ENCODE peak calls at places on chromosomes 12 and 14, in seven cellular contexts. One of them, this sample, is unnamed.

GRCh38 chr14:101980700-101981099 is 16.3 kb downstream of the DYNC1H1 start:
- DNase-seq in colonic mucosa: no peak
- DNase-seq in spleen: no peak
- DNase-seq in prostate gland: peak
- DNase-seq in HFF-Myc: peak
- DNase-seq in AG09309: peak
- DNase-seq in A549: peak
- DNase-seq in this sample: peak

GRCh38 chr14:92577321-92577742 is 63.8 kb downstream of the RIN3 start:
- DNase-seq in colonic mucosa: no peak
- DNase-seq in spleen: peak
- DNase-seq in prostate gland: no peak
- DNase-seq in HFF-Myc: no peak
- DNase-seq in AG09309: no peak
- DNase-seq in A549: no peak
- DNase-seq in this sample: no peak

GRCh38 chr14:91323671-91324605 is 79.4 kb upstream of the GPR68 start:
- DNase-seq in colonic mucosa: peak
- DNase-seq in spleen: peak
- DNase-seq in prostate gland: peak
- DNase-seq in HFF-Myc: peak
- DNase-seq in AG09309: peak
- DNase-seq in A549: peak
- DNase-seq in this sample: peak

GRCh38 chr14:39322807-39323206 is 89.1 kb downstream of the MIA2 start:
- DNase-seq in colonic mucosa: no peak
- DNase-seq in spleen: no peak
- DNase-seq in prostate gland: no peak
- DNase-seq in HFF-Myc: no peak
- DNase-seq in AG09309: peak
- DNase-seq in A549: no peak
- DNase-seq in this sample: peak

GRCh38 chr12:86117711-86118110 is 138.5 kb downstream of the MGAT4C start:
- DNase-seq in colonic mucosa: no peak
- DNase-seq in spleen: no peak
- DNase-seq in prostate gland: no peak
- DNase-seq in HFF-Myc: no peak
- DNase-seq in AG09309: no peak
- DNase-seq in A549: no peak
- DNase-seq in this sample: no peak

GRCh38 chr12:26100966-26101744 is 23.7 kb downstream of the BHLHE41 start:
- DNase-seq in colonic mucosa: peak
- DNase-seq in spleen: no peak
- DNase-seq in prostate gland: peak
- DNase-seq in HFF-Myc: no peak
- DNase-seq in AG09309: no peak
- DNase-seq in A549: no peak
- DNase-seq in this sample: no peak

GRCh38 chr12:59407799-59408198 is 188.0 kb upstream of the SLC16A7 start:
- DNase-seq in colonic mucosa: no peak
- DNase-seq in spleen: no peak
- DNase-seq in prostate gland: no peak
- DNase-seq in HFF-Myc: no peak
- DNase-seq in AG09309: no peak
- DNase-seq in A549: no peak
- DNase-seq in this sample: no peak

GRCh38 chr12:8554451-8555195 is 13.9 kb upstream of the CLEC4E start:
- DNase-seq in colonic mucosa: no peak
- DNase-seq in spleen: no peak
- DNase-seq in prostate gland: no peak
- DNase-seq in HFF-Myc: peak
- DNase-seq in AG09309: no peak
- DNase-seq in A549: no peak
- DNase-seq in this sample: peak

GRCh38 chr14:48937796-48938195 is 648.4 kb downstream of the RPS29 start:
- DNase-seq in colonic mucosa: no peak
- DNase-seq in spleen: no peak
- DNase-seq in prostate gland: no peak
- DNase-seq in HFF-Myc: no peak
- DNase-seq in AG09309: no peak
- DNase-seq in A549: no peak
- DNase-seq in this sample: peak

GRCh38 chr14:20657216-20658211 is 16.0 kb upstream of the OR6S1 start:
- DNase-seq in colonic mucosa: no peak
- DNase-seq in spleen: peak
- DNase-seq in prostate gland: no peak
- DNase-seq in HFF-Myc: no peak
- DNase-seq in AG09309: no peak
- DNase-seq in A549: peak
- DNase-seq in this sample: no peak

GRCh38 chr12:105060715-105061378 is 23.4 kb downstream of the ALDH1L2 start:
- DNase-seq in colonic mucosa: no peak
- DNase-seq in spleen: no peak
- DNase-seq in prostate gland: no peak
- DNase-seq in HFF-Myc: no peak
- DNase-seq in AG09309: no peak
- DNase-seq in A549: no peak
- DNase-seq in this sample: no peak

GRCh38 chr12:21884942-21885341 is 56.3 kb downstream of the ABCC9 start:
- DNase-seq in colonic mucosa: no peak
- DNase-seq in spleen: no peak
- DNase-seq in prostate gland: no peak
- DNase-seq in HFF-Myc: no peak
- DNase-seq in AG09309: no peak
- DNase-seq in A549: no peak
- DNase-seq in this sample: no peak

GRCh38 chr12:104285740-104286537 is 17.6 kb upstream of the EID3 start:
- DNase-seq in colonic mucosa: peak
- DNase-seq in spleen: no peak
- DNase-seq in prostate gland: no peak
- DNase-seq in HFF-Myc: no peak
- DNase-seq in AG09309: no peak
- DNase-seq in A549: no peak
- DNase-seq in this sample: peak

GRCh38 chr12:93990832-93991748 is 157.3 kb upstream of the PLXNC1 start:
- DNase-seq in colonic mucosa: peak
- DNase-seq in spleen: no peak
- DNase-seq in prostate gland: no peak
- DNase-seq in HFF-Myc: no peak
- DNase-seq in AG09309: peak
- DNase-seq in A549: no peak
- DNase-seq in this sample: peak

GRCh38 chr12:130438243-130438620 is 100.5 kb downstream of the PIWIL1 start:
- DNase-seq in colonic mucosa: no peak
- DNase-seq in spleen: peak
- DNase-seq in prostate gland: no peak
- DNase-seq in HFF-Myc: no peak
- DNase-seq in AG09309: no peak
- DNase-seq in A549: no peak
- DNase-seq in this sample: no peak

GRCh38 chr12:111557271-111558106 is 41.6 kb downstream of the ATXN2 start:
- DNase-seq in colonic mucosa: no peak
- DNase-seq in spleen: no peak
- DNase-seq in prostate gland: no peak
- DNase-seq in HFF-Myc: no peak
- DNase-seq in AG09309: no peak
- DNase-seq in A549: no peak
- DNase-seq in this sample: peak

GRCh38 chr14:45177081-45177480 is 41.4 kb downstream of the FANCM start:
- DNase-seq in colonic mucosa: no peak
- DNase-seq in spleen: no peak
- DNase-seq in prostate gland: no peak
- DNase-seq in HFF-Myc: no peak
- DNase-seq in AG09309: peak
- DNase-seq in A549: no peak
- DNase-seq in this sample: peak

DNA sequence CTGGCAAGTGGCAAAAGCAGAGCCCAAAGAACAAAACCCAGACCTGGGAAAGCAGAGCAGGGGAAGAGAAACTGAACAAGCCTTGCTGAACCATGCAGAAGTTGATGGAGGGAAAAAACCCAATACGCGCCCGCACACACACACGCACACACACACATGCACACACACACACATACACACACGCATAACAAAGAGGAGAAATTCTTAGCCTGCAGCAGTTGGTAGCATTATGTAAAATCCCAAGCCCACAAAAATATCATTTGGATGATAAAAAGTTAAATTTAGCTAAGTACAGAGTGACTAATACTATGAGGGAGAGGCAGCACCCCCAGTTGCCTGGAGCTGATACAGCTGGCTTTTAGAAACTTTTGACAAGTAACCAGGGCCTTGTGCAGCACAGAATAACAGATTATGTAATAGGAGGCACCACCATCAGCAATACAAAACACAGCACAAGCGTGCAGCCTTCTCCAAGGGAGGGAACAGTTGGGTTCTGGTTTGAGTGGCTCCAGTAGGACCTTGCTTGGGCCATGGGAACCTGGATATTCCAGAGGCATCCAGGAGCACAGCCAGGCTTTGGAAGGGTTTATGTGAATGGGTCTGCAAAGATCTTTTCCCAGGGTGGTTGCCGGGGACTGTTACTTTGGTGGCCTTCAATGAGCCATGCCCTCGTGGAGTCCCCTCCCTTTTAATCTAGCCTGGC is 35.3 kb downstream of the PITPNM2 start:
- DNase-seq in colonic mucosa: no peak
- DNase-seq in spleen: no peak
- DNase-seq in prostate gland: no peak
- DNase-seq in HFF-Myc: peak
- DNase-seq in AG09309: peak
- DNase-seq in A549: no peak
- DNase-seq in this sample: peak
- H3K4me3 ChIP-seq in colonic mucosa: no peak
- H3K4me3 ChIP-seq in spleen: no peak
- H3K4me3 ChIP-seq in prostate gland: no peak
- H3K4me3 ChIP-seq in HFF-Myc: no peak
- H3K4me3 ChIP-seq in AG09309: no peak
- H3K4me3 ChIP-seq in A549: no peak
- H3K4me3 ChIP-seq in this sample: no peak

DNA sequence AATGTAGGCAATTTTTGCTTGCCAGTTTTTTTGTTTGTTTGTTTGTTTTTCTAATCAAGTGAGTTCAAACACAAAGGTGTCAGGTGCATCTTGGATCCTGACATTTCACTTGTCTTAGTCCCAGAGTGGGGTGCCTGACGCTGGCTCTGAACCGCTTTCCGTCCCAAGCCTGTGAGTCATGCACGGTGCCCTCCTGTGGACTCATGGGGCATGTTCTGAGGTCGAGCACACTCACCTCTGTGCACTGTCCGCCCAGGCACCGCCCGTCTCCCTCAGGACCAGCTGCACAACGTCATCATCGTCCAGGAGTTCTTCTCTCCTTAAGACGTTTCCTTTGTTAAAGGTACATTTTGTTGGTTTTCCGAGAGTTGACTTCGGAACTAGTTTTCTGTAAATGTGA is 98.2 kb downstream of the GLT1D1 start:
- DNase-seq in colonic mucosa: no peak
- DNase-seq in spleen: no peak
- DNase-seq in prostate gland: no peak
- DNase-seq in HFF-Myc: no peak
- DNase-seq in AG09309: no peak
- DNase-seq in A549: no peak
- DNase-seq in this sample: no peak
- TF ChIP-seq CTCF in colonic mucosa: no peak
- TF ChIP-seq CTCF in spleen: no peak
- TF ChIP-seq CTCF in prostate gland: no peak
- TF ChIP-seq CTCF in HFF-Myc: no peak
- TF ChIP-seq CTCF in AG09309: no peak
- TF ChIP-seq CTCF in A549: no peak
- TF ChIP-seq CTCF in this sample: no peak

DNA sequence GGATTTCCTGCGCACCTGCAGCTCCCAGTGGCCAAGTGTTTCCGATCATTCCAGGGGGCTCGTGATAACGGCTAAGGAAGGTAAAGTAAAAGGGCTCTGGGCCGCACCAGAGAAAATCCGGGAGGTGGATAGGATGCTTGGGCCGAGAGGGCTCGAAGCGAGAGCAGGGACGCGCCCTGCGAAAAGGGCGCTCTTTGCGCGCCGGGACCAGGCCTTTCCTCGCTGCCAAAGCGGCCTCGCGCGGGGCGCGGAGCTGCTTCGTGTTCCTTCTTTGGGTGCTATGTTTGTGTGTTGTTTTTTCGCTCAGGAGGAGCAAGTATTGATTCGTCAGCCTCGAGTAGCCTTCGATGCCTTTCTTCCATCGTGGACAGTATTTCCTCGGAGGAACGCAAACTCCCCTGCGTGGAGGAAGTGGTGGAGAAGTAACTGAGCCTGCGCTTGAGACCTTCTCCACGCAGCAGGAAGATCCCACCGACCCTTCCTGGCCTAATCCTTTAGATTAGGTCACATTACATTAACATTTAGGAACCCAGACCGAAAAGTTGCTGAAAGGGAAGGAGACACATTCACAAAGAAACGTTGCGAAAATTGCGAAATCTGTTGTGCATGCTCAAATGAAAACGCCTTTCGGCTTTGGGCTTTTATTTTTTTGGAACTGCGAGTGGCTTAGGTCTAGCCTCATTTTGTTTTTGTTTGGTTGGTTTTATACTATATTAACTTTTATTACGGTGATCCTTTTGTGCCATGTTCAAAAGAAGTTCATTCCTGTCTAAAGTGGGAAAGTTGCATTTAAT is 1.3 kb downstream of the MYF6 start:
- DNase-seq in colonic mucosa: no peak
- DNase-seq in spleen: no peak
- DNase-seq in prostate gland: no peak
- DNase-seq in HFF-Myc: no peak
- DNase-seq in AG09309: no peak
- DNase-seq in A549: no peak
- DNase-seq in this sample: peak
- H3K4me3 ChIP-seq in colonic mucosa: no peak
- H3K4me3 ChIP-seq in spleen: no peak
- H3K4me3 ChIP-seq in prostate gland: no peak
- H3K4me3 ChIP-seq in HFF-Myc: no peak
- H3K4me3 ChIP-seq in AG09309: peak
- H3K4me3 ChIP-seq in A549: no peak
- H3K4me3 ChIP-seq in this sample: peak

DNA sequence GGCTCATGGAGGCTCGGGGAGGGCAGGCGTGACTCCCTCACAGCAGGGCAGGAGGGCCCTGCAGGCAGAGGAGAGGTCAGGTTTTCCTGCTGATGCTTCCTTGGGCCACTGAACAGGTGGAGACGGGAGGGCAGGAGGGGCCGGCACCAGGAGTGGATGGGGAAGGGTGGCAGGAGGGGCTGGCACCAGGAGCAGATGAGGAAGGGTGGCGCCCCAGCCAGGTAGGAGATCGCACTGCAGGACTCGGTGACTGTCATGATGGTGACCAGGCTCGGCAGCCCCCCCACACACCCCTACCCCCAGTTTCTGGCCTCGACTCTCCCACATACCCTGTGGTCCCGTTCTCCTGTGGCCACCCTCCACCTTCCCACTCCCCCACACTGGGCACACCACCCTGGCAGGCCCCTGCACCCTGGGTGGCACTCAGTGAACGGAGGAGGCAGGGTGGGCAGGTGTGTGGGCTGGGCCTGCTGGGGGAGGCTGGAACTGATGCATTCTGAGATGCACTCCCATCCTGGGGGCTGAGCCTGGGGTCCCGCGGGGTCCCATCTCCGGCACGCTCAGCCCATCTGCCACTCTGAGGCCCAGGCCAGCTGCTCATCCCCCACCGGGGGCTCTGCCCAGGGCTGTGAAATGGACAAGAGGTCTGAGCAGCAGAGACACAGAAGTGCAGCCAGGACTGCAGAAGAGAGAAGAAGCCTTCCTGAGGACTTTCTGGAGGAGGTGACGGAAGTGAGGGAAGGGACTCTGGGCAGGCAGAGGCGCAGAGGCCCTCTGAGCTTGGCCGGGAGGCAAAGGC is 2.8 kb downstream of the NUDT14 start:
- DNase-seq in colonic mucosa: no peak
- DNase-seq in spleen: no peak
- DNase-seq in prostate gland: no peak
- DNase-seq in HFF-Myc: no peak
- DNase-seq in AG09309: no peak
- DNase-seq in A549: no peak
- DNase-seq in this sample: no peak
- TF ChIP-seq CTCF in colonic mucosa: no peak
- TF ChIP-seq CTCF in spleen: no peak
- TF ChIP-seq CTCF in prostate gland: no peak
- TF ChIP-seq CTCF in HFF-Myc: no peak
- TF ChIP-seq CTCF in AG09309: no peak
- TF ChIP-seq CTCF in A549: no peak
- TF ChIP-seq CTCF in this sample: no peak

This sample was measured in cardiac fibroblast.